ENCODE peak calls at places on chromosome 16, in five cellular contexts. X is GM20000, J is iris pigment epithelial cell, O is hippocampal formation, U is amygdala. R is an unnamed sample.

GRCh38 chr16:67563708-67564468 is 1.6 kb downstream of the CTCF start:
- DNase-seq in X (no peak), J (peak; percentile 93), O (no peak), U (no peak), R (peak; percentile 68)

GRCh38 chr16:17835118-17835949 is 364.6 kb upstream of the XYLT1 start:
- DNase-seq in X (no peak), J (no peak), O (no peak), U (no peak), R (no peak)

GRCh38 chr16:71896688-71897368 is 1.5 kb downstream of the IST1 start:
- DNase-seq in X (no peak), J (no peak), O (no peak), U (no peak), R (no peak)

GRCh38 chr16:80158766-80159165 is 382.0 kb upstream of the DYNLRB2 start:
- DNase-seq in X (no peak), J (peak; percentile 84), O (no peak), U (no peak), R (no peak)

GRCh38 chr16:30120340-30121105 is 2.5 kb downstream of the MAPK3 start:
- DNase-seq in X (no peak), J (no peak), O (no peak), U (no peak), R (peak; percentile 20)

GRCh38 chr16:80319181-80319580 is 221.6 kb upstream of the DYNLRB2 start:
- DNase-seq in X (no peak), J (no peak), O (no peak), U (no peak), R (no peak)

GRCh38 chr16:72913551-72913950 is 134.4 kb downstream of the ZFHX3 start:
- DNase-seq in X (no peak), J (no peak), O (no peak), U (no peak), R (no peak)

GRCh38 chr16:27430923-27431484 is 29.0 kb downstream of the IL21R start:
- DNase-seq in X (no peak), J (peak; percentile 48), O (no peak), U (no peak), R (no peak)

GRCh38 chr16:21186326-21186691 is 25.1 kb downstream of the ZP2 start:
- DNase-seq in X (no peak), J (no peak), O (no peak), U (no peak), R (no peak)

GRCh38 chr16:87196229-87196628 is 121.0 kb downstream of the C16orf95 start:
- DNase-seq in X (no peak), J (no peak), O (no peak), U (no peak), R (no peak)

GRCh38 chr16:70380205-70380918 is 33.7 kb downstream of the DDX19A start:
- DNase-seq in X (peak; percentile 34), J (peak; percentile 91), O (no peak), U (no peak), R (peak; percentile 46)